ENCODE peak calls at places on chromosomes 3 and 15, in nine cellular contexts. G, W, Z, V, M, K, C, X and U are unnamed samples.

GRCh38 chr3:159458010-159458409 is 530.6 kb upstream of the IL12A start:
- DNase-seq in G (peak; percentile 100), W (no peak), Z (peak; percentile 61), V (no peak), M (peak; percentile 96), K (no peak), C (no peak), X (no peak), U (no peak)

GRCh38 chr3:106379251-106379750 is 510.5 kb upstream of the CBLB start:
- DNase-seq in G (peak; percentile 47), W (no peak), Z (no peak), V (no peak), M (peak; percentile 15), K (no peak), C (no peak), X (no peak), U (no peak)

GRCh38 chr3:49807427-49808114 is 4.5 kb downstream of the INKA1 start:
- DNase-seq in G (no peak), W (peak; percentile 51), Z (no peak), V (no peak), M (peak; percentile 77), K (no peak), C (no peak), X (no peak), U (peak; percentile 35)

GRCh38 chr15:96037584-96037983 is 292.9 kb upstream of the NR2F2 start:
- DNase-seq in G (peak; percentile 81), W (no peak), Z (no peak), V (no peak), M (no peak), K (no peak), C (no peak), X (no peak), U (no peak)

GRCh38 chr3:123119802-123120201 is 53.0 kb downstream of the PDIA5 start:
- DNase-seq in G (no peak), W (no peak), Z (no peak), V (no peak), M (no peak), K (no peak), C (no peak), X (no peak), U (no peak)

GRCh38 chr3:170421147-170421641 is 2.5 kb downstream of the CLDN11 start:
- DNase-seq in G (no peak), W (peak; percentile 13), Z (peak; percentile 49), V (peak; percentile 21), M (no peak), K (no peak), C (no peak), X (no peak), U (peak; percentile 36)

GRCh38 chr3:79724206-79724605 is 43.6 kb downstream of the ROBO1 start:
- DNase-seq in G (no peak), W (no peak), Z (no peak), V (no peak), M (no peak), K (no peak), C (no peak), X (no peak), U (no peak)

GRCh38 chr3:103446958-103447357 is 1012.1 kb downstream of the ZPLD1 start:
- DNase-seq in G (no peak), W (no peak), Z (no peak), V (no peak), M (no peak), K (no peak), C (no peak), X (no peak), U (no peak)

GRCh38 chr15:67110958-67111864 is 45.8 kb downstream of the SMAD3 start:
- DNase-seq in G (no peak), W (no peak), Z (no peak), V (no peak), M (no peak), K (no peak), C (no peak), X (no peak), U (no peak)